ENCODE peak calls at places on chromosomes 6 and 20, in eight cellular contexts. J, M, N, R, Y, W, Q and H are unnamed samples.
A peak's percentile ranks its signal among the peaks of the same experiment; 100 is the strongest.

GRCh38 chr6:110518281-110518623 is 41.8 kb upstream of the SLC22A16 start:
- DNase-seq in J (no peak), M (no peak), N (peak; percentile 27), R (peak; percentile 60), Y (no peak), W (peak; percentile 49), Q (peak; percentile 31), H (no peak)

GRCh38 chr20:54254596-54254995 is 46.7 kb downstream of the PFDN4 start:
- DNase-seq in J (no peak), M (no peak), N (no peak), R (no peak), Y (no peak), W (no peak), Q (peak; percentile 41), H (no peak)

GRCh38 chr6:153553627-153554026 is 422.5 kb upstream of the RGS17 start:
- DNase-seq in J (no peak), M (no peak), N (peak; percentile 23), R (peak; percentile 21), Y (no peak), W (peak; percentile 78), Q (peak; percentile 31), H (no peak)

GRCh38 chr6:7914991-7915789 is 4.6 kb upstream of the TXNDC5 start:
- DNase-seq in J (no peak), M (no peak), N (peak; percentile 30), R (no peak), Y (peak; percentile 84), W (no peak), Q (peak; percentile 63), H (no peak)

GRCh38 chr6:113994934-113995342 is 24.0 kb upstream of the HDAC2 start:
- DNase-seq in J (no peak), M (peak; percentile 9), N (peak; percentile 76), R (peak; percentile 81), Y (no peak), W (peak; percentile 67), Q (peak; percentile 82), H (no peak)

GRCh38 chr20:6055161-6055783 is 1.4 kb upstream of the LRRN4 start:
- DNase-seq in J (no peak), M (no peak), N (no peak), R (peak; percentile 51), Y (no peak), W (no peak), Q (no peak), H (no peak)

GRCh38 chr6:90078513-90079289 is 184.4 kb downstream of the GJA10 start:
- DNase-seq in J (no peak), M (no peak), N (no peak), R (no peak), Y (no peak), W (no peak), Q (no peak), H (no peak)

GRCh38 chr6:163688971-163689370 is 274.5 kb downstream of the QKI start:
- DNase-seq in J (no peak), M (no peak), N (no peak), R (no peak), Y (no peak), W (no peak), Q (peak; percentile 9), H (no peak)

GRCh38 chr6:77502966-77503365 is 39.7 kb upstream of the HTR1B start:
- DNase-seq in J (no peak), M (no peak), N (no peak), R (peak; percentile 51), Y (no peak), W (no peak), Q (peak; percentile 52), H (no peak)

GRCh38 chr20:46954490-46955038 is 59.9 kb downstream of the EYA2 start:
- DNase-seq in J (no peak), M (no peak), N (no peak), R (no peak), Y (no peak), W (no peak), Q (peak; percentile 98), H (no peak)